ENCODE peak calls at places on chromosomes 6 and 20, in eight cellular contexts. K is EL, A is GM19239, W is GM06990, H is AML-193, P is psoas muscle, V is colonic mucosa, D is T-cell. J is an unnamed sample.

GRCh38 chr20:10412591-10413408 is 21.2 kb downstream of the MKKS start:
- DNase-seq in K (no peak), A (no peak), W (no peak), H (no peak), P (no peak), V (no peak), D (no peak), J (no peak)

GRCh38 chr20:227439-228105 is 514 bp downstream of the DEFB129 start:
- DNase-seq in K (no peak), A (no peak), W (no peak), H (peak), P (no peak), V (no peak), D (no peak), J (no peak)

GRCh38 chr20:57667385-57667784 is 42.4 kb downstream of the PMEPA1 start:
- DNase-seq in K (no peak), A (no peak), W (no peak), H (no peak), P (peak), V (no peak), D (no peak), J (no peak)

GRCh38 chr6:32666420-32667300 is at the start of gene HLA-DQB1:
- DNase-seq in K (peak), A (no peak), W (peak), H (no peak), P (no peak), V (peak), D (peak), J (peak)

GRCh38 chr6:2986722-2987196 is 12.9 kb upstream of the NQO2 start:
- DNase-seq in K (peak), A (no peak), W (no peak), H (no peak), P (no peak), V (peak), D (no peak), J (no peak)

GRCh38 chr20:61434361-61434781 is 182.3 kb downstream of the CDH4 start:
- DNase-seq in K (no peak), A (no peak), W (no peak), H (no peak), P (no peak), V (no peak), D (no peak), J (no peak)

GRCh38 chr6:28747631-28748157 is 176.1 kb downstream of the TRIM27 start:
- DNase-seq in K (peak), A (no peak), W (peak), H (no peak), P (no peak), V (no peak), D (no peak), J (no peak)

GRCh38 chr6:133431031-133431430 is 189.9 kb downstream of the EYA4 start:
- DNase-seq in K (no peak), A (no peak), W (no peak), H (no peak), P (no peak), V (no peak), D (no peak), J (no peak)

GRCh38 chr6:6661684-6662083 is 73.2 kb downstream of the LY86 start:
- DNase-seq in K (peak), A (no peak), W (no peak), H (peak), P (no peak), V (peak), D (no peak), J (no peak)

GRCh38 chr6:134063966-134064445 is 11.6 kb upstream of the SLC2A12 start:
- DNase-seq in K (peak), A (peak), W (peak), H (peak), P (no peak), V (peak), D (peak), J (no peak)

GRCh38 chr20:43009497-43009896 is 180.2 kb downstream of the PTPRT start:
- DNase-seq in K (no peak), A (no peak), W (no peak), H (no peak), P (no peak), V (no peak), D (no peak), J (no peak)

GRCh38 chr6:157045831-157046454 is 268.8 kb downstream of the ARID1B start:
- DNase-seq in K (peak), A (no peak), W (no peak), H (peak), P (no peak), V (no peak), D (no peak), J (no peak)

GRCh38 chr6:119308048-119308570 is 41.5 kb downstream of the MAN1A1 start:
- DNase-seq in K (peak), A (no peak), W (no peak), H (peak), P (no peak), V (no peak), D (no peak), J (no peak)

GRCh38 chr6:3202999-3203696 is 24.3 kb downstream of the TUBB2B start:
- DNase-seq in K (peak), A (no peak), W (no peak), H (no peak), P (no peak), V (no peak), D (no peak), J (no peak)

GRCh38 chr20:34017610-34018009 is 23.9 kb downstream of the RALY start:
- DNase-seq in K (peak), A (no peak), W (no peak), H (no peak), P (no peak), V (no peak), D (no peak), J (no peak)

GRCh38 chr6:110529355-110529754 is 52.9 kb upstream of the SLC22A16 start:
- DNase-seq in K (peak), A (no peak), W (no peak), H (peak), P (no peak), V (no peak), D (no peak), J (no peak)

GRCh38 chr20:58714923-58715708 is 22.5 kb downstream of the NPEPL1 start:
- DNase-seq in K (no peak), A (no peak), W (no peak), H (no peak), P (peak), V (peak), D (no peak), J (no peak)

GRCh38 chr6:144286503-144287393 is 1.6 kb downstream of the UTRN start:
- DNase-seq in K (peak), A (no peak), W (peak), H (peak), P (peak), V (peak), D (no peak), J (no peak)

GRCh38 chr20:64255361-64256281 is at the start of gene PCMTD2:
- DNase-seq in K (peak), A (peak), W (peak), H (peak), P (peak), V (peak), D (peak), J (peak)

GRCh38 chr6:12148841-12149240 is 136.7 kb downstream of the HIVEP1 start:
- DNase-seq in K (peak), A (no peak), W (no peak), H (no peak), P (no peak), V (no peak), D (no peak), J (no peak)

GRCh38 chr20:1538655-1539054 is 18.9 kb downstream of the SIRPD start:
- DNase-seq in K (no peak), A (no peak), W (no peak), H (no peak), P (no peak), V (no peak), D (no peak), J (no peak)

GRCh38 chr20:25233016-25233772 is 14.7 kb upstream of the PYGB start:
- DNase-seq in K (peak), A (no peak), W (no peak), H (no peak), P (no peak), V (peak), D (no peak), J (no peak)

GRCh38 chr6:122491915-122492537 is 20.4 kb upstream of the SERINC1 start:
- DNase-seq in K (peak), A (peak), W (no peak), H (peak), P (peak), V (peak), D (peak), J (no peak)

GRCh38 chr6:105320766-105321165 is 82.1 kb downstream of the PREP start:
- DNase-seq in K (no peak), A (no peak), W (no peak), H (no peak), P (no peak), V (no peak), D (no peak), J (no peak)

GRCh38 chr20:53581444-53582311 is 12.0 kb downstream of the ZNF217 start:
- DNase-seq in K (no peak), A (no peak), W (peak), H (no peak), P (no peak), V (no peak), D (no peak), J (no peak)

GRCh38 chr20:19964289-19965263 is 52.6 kb upstream of the NAA20 start:
- DNase-seq in K (peak), A (no peak), W (no peak), H (no peak), P (peak), V (peak), D (no peak), J (no peak)

GRCh38 chr6:21367649-21368154 is 225.8 kb upstream of the SOX4 start:
- DNase-seq in K (no peak), A (no peak), W (no peak), H (no peak), P (no peak), V (no peak), D (no peak), J (no peak)

GRCh38 chr20:57409672-57410397 is 18.6 kb downstream of the RBM38 start:
- DNase-seq in K (peak), A (no peak), W (no peak), H (no peak), P (peak), V (no peak), D (no peak), J (no peak)

GRCh38 chr6:145756170-145756662 is 20.9 kb upstream of the EPM2A start:
- DNase-seq in K (peak), A (no peak), W (no peak), H (peak), P (no peak), V (no peak), D (no peak), J (no peak)

GRCh38 chr20:32971703-32972161 is 32.5 kb downstream of the SUN5 start:
- DNase-seq in K (no peak), A (no peak), W (peak), H (no peak), P (no peak), V (peak), D (no peak), J (peak)

GRCh38 chr6:24357336-24358218 is at the start of gene DCDC2:
- DNase-seq in K (peak), A (no peak), W (peak), H (no peak), P (peak), V (peak), D (peak), J (no peak)

GRCh38 chr20:49754596-49754995 is 40.9 kb upstream of the B4GALT5 start:
- DNase-seq in K (no peak), A (no peak), W (no peak), H (no peak), P (no peak), V (no peak), D (no peak), J (no peak)

GRCh38 chr20:41619360-41620115 is 1.4 kb upstream of the CHD6 start:
- DNase-seq in K (no peak), A (no peak), W (no peak), H (no peak), P (no peak), V (no peak), D (no peak), J (no peak)

J was measured in GM12878.